ENCODE peak calls at places on chromosome 21, in nine cellular contexts. One of them, this sample, is unnamed.

GRCh38 chr21:16563795-16564194 is 834.0 kb downstream of the USP25 start:
- DNase-seq in fibroblast of lung: peak; percentile 81
- DNase-seq in A673: no peak
- DNase-seq in ascending aorta: no peak
- DNase-seq in RWPE2: no peak
- DNase-seq in mammary epithelial cell: peak; percentile 12
- DNase-seq in foreskin fibroblast: no peak
- DNase-seq in osteoblast: no peak
- DNase-seq in astrocyte: peak; percentile 68
- DNase-seq in this sample: no peak

GRCh38 chr21:32682696-32683474 is 44.9 kb downstream of the SYNJ1 start:
- DNase-seq in fibroblast of lung: no peak
- DNase-seq in A673: no peak
- DNase-seq in ascending aorta: no peak
- DNase-seq in RWPE2: no peak
- DNase-seq in mammary epithelial cell: no peak
- DNase-seq in foreskin fibroblast: no peak
- DNase-seq in osteoblast: no peak
- DNase-seq in astrocyte: no peak
- DNase-seq in this sample: no peak

GRCh38 chr21:42315296-42315891 is at the start of gene TFF3:
- DNase-seq in fibroblast of lung: no peak
- DNase-seq in A673: no peak
- DNase-seq in ascending aorta: no peak
- DNase-seq in RWPE2: no peak
- DNase-seq in mammary epithelial cell: no peak
- DNase-seq in foreskin fibroblast: no peak
- DNase-seq in osteoblast: peak; percentile 48
- DNase-seq in astrocyte: no peak
- DNase-seq in this sample: no peak

GRCh38 chr21:33541105-33541711 is 709 bp downstream of the GART start:
- DNase-seq in fibroblast of lung: peak; percentile 7
- DNase-seq in A673: peak; percentile 43
- DNase-seq in ascending aorta: no peak
- DNase-seq in RWPE2: no peak
- DNase-seq in mammary epithelial cell: no peak
- DNase-seq in foreskin fibroblast: peak; percentile 3
- DNase-seq in osteoblast: no peak
- DNase-seq in astrocyte: no peak
- DNase-seq in this sample: no peak

GRCh38 chr21:35086357-35086756 is 37.3 kb upstream of the RUNX1 start:
- DNase-seq in fibroblast of lung: peak; percentile 65
- DNase-seq in A673: no peak
- DNase-seq in ascending aorta: no peak
- DNase-seq in RWPE2: no peak
- DNase-seq in mammary epithelial cell: peak; percentile 81
- DNase-seq in foreskin fibroblast: peak; percentile 41
- DNase-seq in osteoblast: no peak
- DNase-seq in astrocyte: peak; percentile 55
- DNase-seq in this sample: no peak

GRCh38 chr21:36705679-36706481 is 7.0 kb downstream of the SIM2 start:
- DNase-seq in fibroblast of lung: no peak
- DNase-seq in A673: no peak
- DNase-seq in ascending aorta: peak; percentile 47
- DNase-seq in RWPE2: no peak
- DNase-seq in mammary epithelial cell: no peak
- DNase-seq in foreskin fibroblast: no peak
- DNase-seq in osteoblast: peak; percentile 77
- DNase-seq in astrocyte: no peak
- DNase-seq in this sample: no peak

GRCh38 chr21:41897690-41898089 is 18.5 kb upstream of the PRDM15 start:
- DNase-seq in fibroblast of lung: no peak
- DNase-seq in A673: peak; percentile 74
- DNase-seq in ascending aorta: no peak
- DNase-seq in RWPE2: peak; percentile 30
- DNase-seq in mammary epithelial cell: no peak
- DNase-seq in foreskin fibroblast: no peak
- DNase-seq in osteoblast: no peak
- DNase-seq in astrocyte: no peak
- DNase-seq in this sample: no peak

GRCh38 chr21:28337319-28337718 is 655.4 kb downstream of the LTN1 start:
- DNase-seq in fibroblast of lung: peak; percentile 44
- DNase-seq in A673: peak; percentile 66
- DNase-seq in ascending aorta: no peak
- DNase-seq in RWPE2: no peak
- DNase-seq in mammary epithelial cell: peak; percentile 30
- DNase-seq in foreskin fibroblast: peak; percentile 45
- DNase-seq in osteoblast: no peak
- DNase-seq in astrocyte: peak; percentile 24
- DNase-seq in this sample: peak; percentile 34

GRCh38 chr21:23245231-23245630 is 2247.0 kb downstream of the NCAM2 start:
- DNase-seq in fibroblast of lung: no peak
- DNase-seq in A673: no peak
- DNase-seq in ascending aorta: no peak
- DNase-seq in RWPE2: no peak
- DNase-seq in mammary epithelial cell: no peak
- DNase-seq in foreskin fibroblast: no peak
- DNase-seq in osteoblast: no peak
- DNase-seq in astrocyte: no peak
- DNase-seq in this sample: no peak

GRCh38 chr21:34971656-34972055 is 77.4 kb downstream of the RUNX1 start:
- DNase-seq in fibroblast of lung: no peak
- DNase-seq in A673: no peak
- DNase-seq in ascending aorta: no peak
- DNase-seq in RWPE2: no peak
- DNase-seq in mammary epithelial cell: no peak
- DNase-seq in foreskin fibroblast: no peak
- DNase-seq in osteoblast: no peak
- DNase-seq in astrocyte: no peak
- DNase-seq in this sample: no peak

GRCh38 chr21:25881524-25882376 is 147.0 kb downstream of the GABPA start:
- DNase-seq in fibroblast of lung: peak; percentile 41
- DNase-seq in A673: peak; percentile 78
- DNase-seq in ascending aorta: peak; percentile 83
- DNase-seq in RWPE2: no peak
- DNase-seq in mammary epithelial cell: peak; percentile 26
- DNase-seq in foreskin fibroblast: peak; percentile 35
- DNase-seq in osteoblast: peak; percentile 88
- DNase-seq in astrocyte: peak; percentile 16
- DNase-seq in this sample: peak; percentile 16

GRCh38 chr21:33434770-33435360 is 31.7 kb downstream of the IFNGR2 start:
- DNase-seq in fibroblast of lung: peak; percentile 92
- DNase-seq in A673: no peak
- DNase-seq in ascending aorta: no peak
- DNase-seq in RWPE2: no peak
- DNase-seq in mammary epithelial cell: peak; percentile 97
- DNase-seq in foreskin fibroblast: peak; percentile 86
- DNase-seq in osteoblast: peak; percentile 96
- DNase-seq in astrocyte: peak; percentile 90
- DNase-seq in this sample: peak; percentile 69

GRCh38 chr21:28632718-28633408 is 359.8 kb downstream of the LTN1 start:
- DNase-seq in fibroblast of lung: peak; percentile 75
- DNase-seq in A673: no peak
- DNase-seq in ascending aorta: no peak
- DNase-seq in RWPE2: peak; percentile 90
- DNase-seq in mammary epithelial cell: peak; percentile 97
- DNase-seq in foreskin fibroblast: peak; percentile 60
- DNase-seq in osteoblast: peak; percentile 36
- DNase-seq in astrocyte: peak; percentile 72
- DNase-seq in this sample: no peak

GRCh38 chr21:34635307-34635706 is 20.4 kb upstream of the RCAN1 start:
- DNase-seq in fibroblast of lung: no peak
- DNase-seq in A673: peak; percentile 11
- DNase-seq in ascending aorta: no peak
- DNase-seq in RWPE2: no peak
- DNase-seq in mammary epithelial cell: no peak
- DNase-seq in foreskin fibroblast: no peak
- DNase-seq in osteoblast: no peak
- DNase-seq in astrocyte: no peak
- DNase-seq in this sample: no peak

GRCh38 chr21:31873696-31874599 is 1.1 kb downstream of the HUNK start:
- DNase-seq in fibroblast of lung: peak; percentile 25
- DNase-seq in A673: peak; percentile 43
- DNase-seq in ascending aorta: no peak
- DNase-seq in RWPE2: peak; percentile 58
- DNase-seq in mammary epithelial cell: no peak
- DNase-seq in foreskin fibroblast: no peak
- DNase-seq in osteoblast: peak; percentile 76
- DNase-seq in astrocyte: peak; percentile 12
- DNase-seq in this sample: no peak

GRCh38 chr21:25837545-25838263 is 102.9 kb downstream of the GABPA start:
- DNase-seq in fibroblast of lung: peak; percentile 93
- DNase-seq in A673: peak; percentile 65
- DNase-seq in ascending aorta: no peak
- DNase-seq in RWPE2: no peak
- DNase-seq in mammary epithelial cell: peak; percentile 84
- DNase-seq in foreskin fibroblast: peak; percentile 30
- DNase-seq in osteoblast: no peak
- DNase-seq in astrocyte: peak; percentile 92
- DNase-seq in this sample: peak; percentile 59

GRCh38 chr21:43864313-43864805 is 664 bp upstream of the AGPAT3 start:
- DNase-seq in fibroblast of lung: peak; percentile 21
- DNase-seq in A673: peak; percentile 42
- DNase-seq in ascending aorta: peak; percentile 69
- DNase-seq in RWPE2: peak; percentile 52
- DNase-seq in mammary epithelial cell: peak; percentile 50
- DNase-seq in foreskin fibroblast: peak; percentile 23
- DNase-seq in osteoblast: no peak
- DNase-seq in astrocyte: no peak
- DNase-seq in this sample: no peak

GRCh38 chr21:42835211-42835610 is 44.1 kb downstream of the WDR4 start:
- DNase-seq in fibroblast of lung: no peak
- DNase-seq in A673: no peak
- DNase-seq in ascending aorta: peak; percentile 13
- DNase-seq in RWPE2: peak; percentile 7
- DNase-seq in mammary epithelial cell: no peak
- DNase-seq in foreskin fibroblast: no peak
- DNase-seq in osteoblast: peak; percentile 70
- DNase-seq in astrocyte: no peak
- DNase-seq in this sample: no peak

GRCh38 chr21:42366292-42367010 is at the start of gene TFF1:
- DNase-seq in fibroblast of lung: no peak
- DNase-seq in A673: no peak
- DNase-seq in ascending aorta: no peak
- DNase-seq in RWPE2: no peak
- DNase-seq in mammary epithelial cell: no peak
- DNase-seq in foreskin fibroblast: no peak
- DNase-seq in osteoblast: no peak
- DNase-seq in astrocyte: peak; percentile 2
- DNase-seq in this sample: no peak

GRCh38 chr21:43597052-43597451 is 62.2 kb downstream of the HSF2BP start:
- DNase-seq in fibroblast of lung: peak; percentile 95
- DNase-seq in A673: no peak
- DNase-seq in ascending aorta: no peak
- DNase-seq in RWPE2: peak; percentile 74
- DNase-seq in mammary epithelial cell: peak; percentile 82
- DNase-seq in foreskin fibroblast: peak; percentile 76
- DNase-seq in osteoblast: no peak
- DNase-seq in astrocyte: peak; percentile 93
- DNase-seq in this sample: no peak

GRCh38 chr21:15005391-15005790 is 59.4 kb downstream of the NRIP1 start:
- DNase-seq in fibroblast of lung: no peak
- DNase-seq in A673: no peak
- DNase-seq in ascending aorta: no peak
- DNase-seq in RWPE2: no peak
- DNase-seq in mammary epithelial cell: no peak
- DNase-seq in foreskin fibroblast: no peak
- DNase-seq in osteoblast: no peak
- DNase-seq in astrocyte: no peak
- DNase-seq in this sample: no peak
- H3K4me3 ChIP-seq in fibroblast of lung: peak overlapping the region; percentile 3
- H3K4me3 ChIP-seq in A673: no peak overlapping the region
- H3K4me3 ChIP-seq in ascending aorta: no peak overlapping the region
- H3K4me3 ChIP-seq in RWPE2: no peak overlapping the region
- H3K4me3 ChIP-seq in mammary epithelial cell: no peak overlapping the region
- H3K4me3 ChIP-seq in foreskin fibroblast: peak overlapping the region; percentile 2
- H3K4me3 ChIP-seq in osteoblast: peak overlapping the region; percentile 38
- H3K4me3 ChIP-seq in astrocyte: peak overlapping the region; percentile 32
- H3K4me3 ChIP-seq in this sample: peak overlapping the region; percentile 41

GRCh38 chr21:46228345-46229051 is at the start of gene LSS:
- DNase-seq in fibroblast of lung: peak; percentile 97
- DNase-seq in A673: peak; percentile 99
- DNase-seq in ascending aorta: peak; percentile 98
- DNase-seq in RWPE2: peak; percentile 100
- DNase-seq in mammary epithelial cell: peak; percentile 96
- DNase-seq in foreskin fibroblast: peak; percentile 99
- DNase-seq in osteoblast: peak; percentile 100
- DNase-seq in astrocyte: peak; percentile 91
- DNase-seq in this sample: peak; percentile 95
- H3K4me3 ChIP-seq in fibroblast of lung: peak within 1 kb of the TSS; percentile 82
- H3K4me3 ChIP-seq in A673: peak within 1 kb of the TSS; percentile 92
- H3K4me3 ChIP-seq in ascending aorta: peak within 1 kb of the TSS; percentile 79
- H3K4me3 ChIP-seq in RWPE2: peak within 1 kb of the TSS; percentile 100
- H3K4me3 ChIP-seq in mammary epithelial cell: peak within 1 kb of the TSS; percentile 93
- H3K4me3 ChIP-seq in foreskin fibroblast: peak within 1 kb of the TSS; percentile 77
- H3K4me3 ChIP-seq in osteoblast: peak within 1 kb of the TSS; percentile 93
- H3K4me3 ChIP-seq in astrocyte: peak within 1 kb of the TSS; percentile 89
- H3K4me3 ChIP-seq in this sample: peak within 1 kb of the TSS; percentile 89

GRCh38 chr21:15001773-15002647 is 62.8 kb downstream of the NRIP1 start:
- DNase-seq in fibroblast of lung: no peak
- DNase-seq in A673: no peak
- DNase-seq in ascending aorta: no peak
- DNase-seq in RWPE2: no peak
- DNase-seq in mammary epithelial cell: no peak
- DNase-seq in foreskin fibroblast: no peak
- DNase-seq in osteoblast: no peak
- DNase-seq in astrocyte: no peak
- DNase-seq in this sample: no peak
- H3K4me3 ChIP-seq in fibroblast of lung: no peak overlapping the region
- H3K4me3 ChIP-seq in A673: no peak overlapping the region
- H3K4me3 ChIP-seq in ascending aorta: no peak overlapping the region
- H3K4me3 ChIP-seq in RWPE2: no peak overlapping the region
- H3K4me3 ChIP-seq in mammary epithelial cell: no peak overlapping the region
- H3K4me3 ChIP-seq in foreskin fibroblast: no peak overlapping the region
- H3K4me3 ChIP-seq in osteoblast: no peak overlapping the region
- H3K4me3 ChIP-seq in astrocyte: no peak overlapping the region
- H3K4me3 ChIP-seq in this sample: no peak overlapping the region

DNA sequence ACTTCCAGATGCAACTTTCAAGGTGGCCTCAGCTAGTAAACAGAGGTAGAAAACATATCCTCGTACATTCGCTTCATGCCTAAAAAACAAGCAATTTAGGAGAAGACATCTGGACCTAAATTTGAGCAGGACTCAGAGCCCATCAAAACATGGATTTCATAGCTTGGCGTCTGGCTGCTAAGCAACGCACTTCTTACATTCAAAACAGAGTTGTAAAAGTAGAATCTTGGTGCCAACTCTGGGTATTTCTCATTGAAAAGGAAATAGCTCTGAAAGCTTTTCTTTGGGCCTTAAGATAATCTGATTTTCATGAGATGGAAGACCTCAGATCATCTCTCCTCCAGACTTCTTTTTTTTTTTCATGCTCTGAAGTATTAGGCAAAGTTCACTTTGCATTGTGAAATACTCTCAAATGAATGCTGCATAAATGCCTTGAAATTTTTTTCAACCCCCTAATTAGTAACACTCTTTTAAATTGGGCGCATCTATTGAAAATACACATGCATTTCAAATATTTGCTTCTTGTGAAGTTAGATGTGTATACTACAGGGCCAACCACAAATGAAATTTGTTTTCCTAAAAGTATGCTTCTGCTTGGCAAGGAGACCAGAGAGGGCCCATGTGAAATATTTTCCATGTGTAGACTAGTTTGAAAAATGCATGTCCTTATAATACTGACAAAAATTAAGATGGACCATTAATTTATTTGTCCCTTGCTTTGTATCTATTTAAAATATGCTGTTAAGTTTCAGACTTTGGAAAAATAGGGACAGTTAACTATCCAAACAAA is 4.2 kb downstream of the ADAMTS5 start:
- DNase-seq in fibroblast of lung: no peak
- DNase-seq in A673: peak; percentile 5
- DNase-seq in ascending aorta: no peak
- DNase-seq in RWPE2: no peak
- DNase-seq in mammary epithelial cell: no peak
- DNase-seq in foreskin fibroblast: no peak
- DNase-seq in osteoblast: no peak
- DNase-seq in astrocyte: no peak
- DNase-seq in this sample: no peak
- H3K4me3 ChIP-seq in fibroblast of lung: no peak overlapping the region
- H3K4me3 ChIP-seq in A673: no peak overlapping the region
- H3K4me3 ChIP-seq in ascending aorta: no peak overlapping the region
- H3K4me3 ChIP-seq in RWPE2: no peak overlapping the region
- H3K4me3 ChIP-seq in mammary epithelial cell: no peak overlapping the region
- H3K4me3 ChIP-seq in foreskin fibroblast: peak overlapping the region; percentile 90
- H3K4me3 ChIP-seq in osteoblast: peak overlapping the region; percentile 33
- H3K4me3 ChIP-seq in astrocyte: no peak overlapping the region
- H3K4me3 ChIP-seq in this sample: no peak overlapping the region